ENCODE peak calls at places on chromosomes 1 and 21, in ten cellular contexts. C is A549; O is caudate nucleus; J is fibroblast of pulmonary artery; H is cardiac fibroblast; E is stimulated activated CD8-positive, alpha-beta memory T cell treated with anti-CD3 and anti-CD28 coated beads, Interleukin-7, amount 100 ng/mL, for 1 hour; I is MCF 10A; X is stimulated activated CD4-positive, alpha-beta T cell treated with anti-CD3 and anti-CD28 coated beads, Interleukin-4, amount 100 ng/mL, for 24 hours; K is GM23248; M is suprapubic skin. W is an unnamed sample.

GRCh38 chr1:1678581-1679380 is 13.8 kb downstream of the SLC35E2B start:
- DNase-seq in I (no peak), E (no peak), M (no peak), K (no peak), C (peak), J (no peak), X (no peak), O (no peak), H (no peak), W (peak)

GRCh38 chr1:156053770-156054499 is at the start of gene UBQLN4:
- DNase-seq in E (peak), K (peak), J (peak), X (peak), M (peak), C (peak), O (peak), H (peak), I (peak), W (peak)

GRCh38 chr21:32474179-32475059 is 61.9 kb downstream of the EVA1C start:
- DNase-seq in X (no peak), E (no peak), C (no peak), K (no peak), I (peak), M (peak), J (no peak), O (no peak), H (no peak), W (no peak)

GRCh38 chr1:23810818-23811420 is 10.4 kb upstream of the GALE start:
- DNase-seq in X (peak), I (peak), J (peak), E (no peak), O (no peak), K (peak), H (peak), C (peak), M (no peak), W (peak)

GRCh38 chr1:31505884-31506497 is 70.3 kb upstream of the TINAGL1 start:
- DNase-seq in K (peak), M (no peak), X (no peak), H (peak), E (no peak), J (peak), C (no peak), I (no peak), O (no peak), W (no peak)

GRCh38 chr1:173297798-173298391 is 90.8 kb upstream of the TNFSF4 start:
- DNase-seq in C (no peak), I (no peak), O (no peak), E (no peak), H (no peak), M (no peak), X (peak), J (no peak), K (no peak), W (no peak)

GRCh38 chr21:33967086-33967571 is 51.5 kb upstream of the ATP5PO start:
- DNase-seq in O (no peak), J (no peak), C (no peak), H (no peak), E (no peak), I (no peak), K (no peak), M (no peak), X (no peak), W (no peak)

GRCh38 chr1:181043025-181043880 is 9.5 kb downstream of the MR1 start:
- DNase-seq in E (no peak), J (peak), K (peak), M (no peak), X (no peak), H (peak), C (peak), I (peak), O (no peak), W (no peak)

GRCh38 chr1:34378968-34379729 is 202.4 kb downstream of the C1orf94 start:
- DNase-seq in C (no peak), H (no peak), J (no peak), X (no peak), K (peak), O (no peak), I (no peak), M (no peak), E (no peak), W (no peak)

GRCh38 chr1:53641481-53642214 is 97.3 kb downstream of the GLIS1 start:
- DNase-seq in C (no peak), J (no peak), E (no peak), M (peak), K (no peak), H (no peak), O (no peak), I (no peak), X (no peak), W (no peak)

GRCh38 chr1:226671268-226671667 is 67.8 kb downstream of the ITPKB start:
- DNase-seq in X (no peak), K (no peak), H (no peak), O (no peak), E (no peak), M (no peak), I (no peak), J (no peak), C (no peak), W (no peak)

GRCh38 chr1:31127266-31127665 is 61.7 kb upstream of the PUM1 start:
- DNase-seq in K (peak), M (no peak), J (peak), X (no peak), E (no peak), I (no peak), H (peak), O (no peak), C (no peak), W (no peak)

GRCh38 chr21:42316891-42317290 is 1.7 kb upstream of the TFF3 start:
- DNase-seq in X (no peak), C (no peak), O (no peak), I (no peak), J (no peak), E (no peak), H (no peak), K (no peak), M (no peak), W (no peak)

GRCh38 chr1:108643492-108644333 is 17.2 kb downstream of the HENMT1 start:
- DNase-seq in X (peak), K (peak), I (peak), O (peak), J (peak), C (peak), H (peak), E (no peak), M (no peak), W (peak)

GRCh38 chr1:209402697-209403096 is 180.8 kb upstream of the CAMK1G start:
- DNase-seq in I (no peak), O (no peak), J (no peak), E (no peak), C (no peak), M (no peak), X (no peak), K (peak), H (no peak), W (no peak)

GRCh38 chr1:56453016-56453721 is 126.2 kb downstream of the PLPP3 start:
- DNase-seq in J (no peak), I (no peak), K (no peak), O (no peak), C (no peak), E (no peak), X (no peak), M (no peak), H (no peak), W (no peak)

GRCh38 chr21:45135868-45136267 is 61.5 kb downstream of the ADARB1 start:
- DNase-seq in E (no peak), M (no peak), C (no peak), H (no peak), K (peak), I (no peak), X (no peak), J (no peak), O (no peak), W (no peak)

GRCh38 chr1:228236744-228237143 is 28.9 kb downstream of the OBSCN start:
- DNase-seq in M (no peak), I (peak), X (no peak), J (peak), O (no peak), E (no peak), C (peak), H (peak), K (peak), W (peak)

GRCh38 chr1:54016343-54017282 is 1.4 kb downstream of the LDLRAD1 start:
- DNase-seq in H (peak), I (peak), E (no peak), J (peak), M (no peak), O (no peak), X (no peak), C (peak), K (peak), W (no peak)

GRCh38 chr1:203526572-203526971 is 32.6 kb downstream of the OPTC start:
- DNase-seq in E (no peak), O (no peak), C (no peak), J (no peak), M (no peak), I (peak), K (peak), H (no peak), X (no peak), W (no peak)

GRCh38 chr1:22618056-22618455 is 18.4 kb upstream of the C1QA start:
- DNase-seq in M (no peak), X (no peak), E (no peak), J (no peak), O (no peak), I (no peak), K (no peak), H (no peak), C (no peak), W (no peak)

GRCh38 chr1:82979593-82980230 is 1019.2 kb downstream of the TTLL7 start:
- DNase-seq in M (no peak), H (no peak), J (no peak), I (no peak), K (no peak), C (no peak), E (no peak), X (no peak), O (no peak), W (no peak)

GRCh38 chr21:45870421-45870820 is 111.1 kb upstream of the COL6A1 start:
- DNase-seq in C (no peak), E (no peak), M (no peak), X (no peak), O (no peak), H (no peak), K (no peak), I (no peak), J (no peak), W (no peak)

GRCh38 chr1:21042920-21043605 is 133.6 kb downstream of the EIF4G3 start:
- DNase-seq in C (no peak), M (no peak), I (no peak), E (no peak), X (no peak), J (peak), O (no peak), K (peak), H (peak), W (no peak)

GRCh38 chr1:53172751-53173498 is 23.7 kb upstream of the CPT2 start:
- DNase-seq in E (no peak), K (peak), C (peak), H (peak), X (no peak), M (no peak), I (peak), J (peak), O (no peak), W (no peak)

GRCh38 chr21:38088916-38089762 is 167.7 kb upstream of the KCNJ15 start:
- DNase-seq in M (no peak), O (no peak), H (no peak), C (no peak), J (no peak), I (no peak), E (no peak), X (no peak), K (no peak), W (no peak)

GRCh38 chr1:193408782-193409293 is 222.4 kb upstream of the B3GALT2 start:
- DNase-seq in M (no peak), O (no peak), I (no peak), H (peak), X (peak), J (peak), K (peak), C (peak), E (no peak), W (peak)